ENCODE peak calls at places on chromosomes 5 and 9, in six cellular contexts. C is smooth muscle cell of the brain vasculature; V is NAMALWA; H is tibial artery; S is activated CD8-positive, alpha-beta memory T cell treated with anti-CD3 and anti-CD28 coated beads, Interleukin-2, amount 50 U/mL, for 4 hours; Y is H54. L is an unnamed sample.

GRCh38 chr9:130433168-130433946 is 11.4 kb upstream of the ASS1 start:
- DNase-seq in C (no peak), V (no peak), H (no peak), S (peak), Y (no peak), L (no peak)

GRCh38 chr5:128681764-128682664 is 144.0 kb upstream of the FBN2 start:
- DNase-seq in C (peak), V (no peak), H (no peak), S (no peak), Y (no peak), L (no peak)

GRCh38 chr5:124481419-124481818 is 265.0 kb downstream of the ZNF608 start:
- DNase-seq in C (no peak), V (no peak), H (no peak), S (no peak), Y (no peak), L (no peak)

GRCh38 chr9:93207326-93207814 is 23.4 kb downstream of the WNK2 start:
- DNase-seq in C (peak), V (no peak), H (peak), S (no peak), Y (no peak), L (no peak)

GRCh38 chr5:40631236-40631635 is 48.5 kb upstream of the PTGER4 start:
- DNase-seq in C (no peak), V (no peak), H (no peak), S (no peak), Y (no peak), L (no peak)

GRCh38 chr5:142143878-142144277 is 35.3 kb downstream of the NDFIP1 start:
- DNase-seq in C (peak), V (peak), H (no peak), S (no peak), Y (no peak), L (peak)

GRCh38 chr5:88660947-88661869 is 221.8 kb downstream of the MEF2C start:
- DNase-seq in C (no peak), V (peak), H (no peak), S (no peak), Y (peak), L (peak)

GRCh38 chr5:113151641-113152040 is 175.0 kb downstream of the DCP2 start:
- DNase-seq in C (no peak), V (no peak), H (no peak), S (no peak), Y (no peak), L (no peak)

GRCh38 chr5:69489246-69489645 is 3.3 kb upstream of the OCLN start:
- DNase-seq in C (no peak), V (no peak), H (no peak), S (no peak), Y (no peak), L (no peak)

GRCh38 chr5:8749556-8749955 is 796.3 kb downstream of the SEMA5A start:
- DNase-seq in C (no peak), V (no peak), H (no peak), S (no peak), Y (no peak), L (no peak)

GRCh38 chr5:40871177-40871576 is 30.0 kb downstream of the CARD6 start:
- DNase-seq in C (no peak), V (no peak), H (no peak), S (no peak), Y (no peak), L (no peak)

GRCh38 chr9:14317667-14318255 is 3.8 kb upstream of the NFIB start:
- DNase-seq in C (no peak), V (no peak), H (no peak), S (no peak), Y (no peak), L (peak)

GRCh38 chr9:750264-750967 is 91.1 kb upstream of the DMRT1 start:
- DNase-seq in C (no peak), V (no peak), H (no peak), S (no peak), Y (no peak), L (no peak)

GRCh38 chr5:35089688-35090314 is 42.1 kb upstream of the AGXT2 start:
- DNase-seq in C (peak), V (peak), H (peak), S (peak), Y (peak), L (peak)

GRCh38 chr5:177371705-177372533 is 12.3 kb upstream of the SLC34A1 start:
- DNase-seq in C (no peak), V (no peak), H (no peak), S (peak), Y (no peak), L (no peak)

GRCh38 chr5:16033196-16033925 is 146.2 kb downstream of the MARCHF11 start:
- DNase-seq in C (no peak), V (no peak), H (no peak), S (no peak), Y (no peak), L (no peak)

GRCh38 chr9:105449081-105449480 is 1.2 kb downstream of the FSD1L start:
- DNase-seq in C (no peak), V (no peak), H (no peak), S (no peak), Y (no peak), L (no peak)

GRCh38 chr5:1767524-1768282 is 31.9 kb downstream of the MRPL36 start:
- DNase-seq in C (no peak), V (no peak), H (no peak), S (no peak), Y (no peak), L (no peak)

GRCh38 chr9:11735391-11735790 is 957.8 kb upstream of the TYRP1 start:
- DNase-seq in C (no peak), V (no peak), H (no peak), S (no peak), Y (no peak), L (no peak)

GRCh38 chr5:69295088-69295754 is 37.4 kb downstream of the CCDC125 start:
- DNase-seq in C (no peak), V (no peak), H (no peak), S (no peak), Y (peak), L (no peak)

GRCh38 chr5:23105021-23105420 is 251.9 kb upstream of the CDH12 start:
- DNase-seq in C (no peak), V (no peak), H (no peak), S (no peak), Y (no peak), L (no peak)

GRCh38 chr9:91546574-91546973 is 122.9 kb upstream of the NFIL3 start:
- DNase-seq in C (no peak), V (no peak), H (no peak), S (no peak), Y (no peak), L (no peak)